ENCODE peak calls at places on chromosomes 11 and 22, in four cellular contexts. One of them, this sample, is unnamed.

GRCh38 chr11:108672113-108672512 is 7.2 kb downstream of the DDX10 start:
- DNase-seq in IMR-90: peak
- DNase-seq in heart left ventricle: peak
- DNase-seq in adrenal gland: peak
- DNase-seq in this sample: peak

GRCh38 chr11:71294846-71295600 is 42.6 kb upstream of the SHANK2 start:
- DNase-seq in IMR-90: no peak
- DNase-seq in heart left ventricle: no peak
- DNase-seq in adrenal gland: no peak
- DNase-seq in this sample: no peak

GRCh38 chr11:46896719-46897406 is 21.5 kb downstream of the LRP4 start:
- DNase-seq in heart left ventricle: no peak
- DNase-seq in adrenal gland: no peak
- DNase-seq in IMR-90: peak
- DNase-seq in this sample: no peak

GRCh38 chr11:104830080-104830479 is 68.2 kb downstream of the CASP12 start:
- DNase-seq in IMR-90: peak
- DNase-seq in adrenal gland: no peak
- DNase-seq in heart left ventricle: no peak
- DNase-seq in this sample: no peak

GRCh38 chr22:18096823-18097222 is 13.8 kb upstream of the TUBA8 start:
- DNase-seq in heart left ventricle: no peak
- DNase-seq in adrenal gland: no peak
- DNase-seq in IMR-90: no peak
- DNase-seq in this sample: no peak

GRCh38 chr11:10375280-10376048 is 70.6 kb downstream of the ADM start:
- DNase-seq in heart left ventricle: no peak
- DNase-seq in adrenal gland: no peak
- DNase-seq in IMR-90: peak
- DNase-seq in this sample: no peak

GRCh38 chr11:2099523-2100316 is 39.5 kb downstream of the IGF2 start:
- DNase-seq in IMR-90: no peak
- DNase-seq in adrenal gland: peak
- DNase-seq in heart left ventricle: peak
- DNase-seq in this sample: peak

GRCh38 chr22:34696557-34696956 is 369.4 kb upstream of the ISX start:
- DNase-seq in IMR-90: no peak
- DNase-seq in adrenal gland: no peak
- DNase-seq in heart left ventricle: no peak
- DNase-seq in this sample: no peak

GRCh38 chr11:92978226-92979111 is 9.0 kb downstream of the MTNR1B start:
- DNase-seq in adrenal gland: no peak
- DNase-seq in IMR-90: peak
- DNase-seq in heart left ventricle: peak
- DNase-seq in this sample: no peak

GRCh38 chr11:112304914-112305313 is 44.3 kb upstream of the PLET1 start:
- DNase-seq in IMR-90: no peak
- DNase-seq in adrenal gland: no peak
- DNase-seq in heart left ventricle: no peak
- DNase-seq in this sample: no peak

GRCh38 chr11:112310867-112311266 is 50.2 kb upstream of the PLET1 start:
- DNase-seq in IMR-90: no peak
- DNase-seq in heart left ventricle: no peak
- DNase-seq in adrenal gland: no peak
- DNase-seq in this sample: no peak

GRCh38 chr11:112307617-112308016 is 47.0 kb upstream of the PLET1 start:
- DNase-seq in IMR-90: no peak
- DNase-seq in heart left ventricle: no peak
- DNase-seq in adrenal gland: no peak
- DNase-seq in this sample: no peak

GRCh38 chr11:112310414-112310813 is 49.8 kb upstream of the PLET1 start:
- DNase-seq in adrenal gland: no peak
- DNase-seq in IMR-90: peak
- DNase-seq in heart left ventricle: no peak
- DNase-seq in this sample: no peak

DNA sequence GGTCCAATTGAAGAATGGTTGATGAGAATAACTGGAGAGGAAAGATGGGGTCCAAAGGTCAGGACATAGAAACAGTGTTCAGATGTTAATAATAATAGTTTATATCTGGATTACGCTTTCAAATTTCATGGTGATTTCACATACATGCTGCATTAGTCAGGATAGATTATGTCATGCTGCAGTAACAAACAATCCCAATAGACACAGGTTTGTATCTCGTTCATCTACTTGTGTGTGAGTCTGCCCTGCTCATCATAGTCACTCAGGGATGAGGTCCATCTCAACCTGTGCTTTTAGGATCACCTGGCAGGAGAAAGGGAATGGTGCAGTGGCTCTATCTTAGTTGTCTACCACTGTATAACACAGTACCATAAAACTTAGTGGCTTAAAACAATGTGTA is 48.0 kb upstream of the PLET1 start:
- DNase-seq in adrenal gland: no peak
- DNase-seq in IMR-90: no peak
- DNase-seq in heart left ventricle: no peak
- DNase-seq in this sample: no peak
- TF ChIP-seq POLR2A in adrenal gland: no peak
- TF ChIP-seq POLR2A in IMR-90: no peak
- TF ChIP-seq POLR2A in heart left ventricle: no peak
- TF ChIP-seq POLR2A in this sample: no peak

DNA sequence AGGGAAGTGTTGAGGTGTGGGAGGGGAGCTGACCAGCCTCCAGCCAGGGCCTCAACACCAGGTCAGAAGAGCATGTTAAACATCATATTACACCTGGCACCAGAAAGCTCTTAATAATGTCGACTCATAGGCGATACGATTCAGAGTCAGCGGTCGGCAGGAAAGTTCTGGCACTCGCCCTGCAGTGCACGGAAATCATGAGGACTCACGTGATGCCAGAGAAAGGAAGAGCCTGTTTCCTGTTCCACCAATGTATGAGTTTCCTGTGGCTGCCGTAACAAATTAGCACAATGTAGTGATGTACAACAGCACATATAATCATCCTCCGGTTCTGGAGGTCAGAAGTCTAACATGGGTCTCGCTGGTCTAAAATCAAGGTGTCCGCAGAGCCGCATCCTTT is 198.8 kb downstream of the BARX2 start:
- DNase-seq in heart left ventricle: no peak
- DNase-seq in adrenal gland: no peak
- DNase-seq in IMR-90: no peak
- DNase-seq in this sample: no peak
- TF ChIP-seq POLR2A in heart left ventricle: no peak
- TF ChIP-seq POLR2A in adrenal gland: no peak
- TF ChIP-seq POLR2A in IMR-90: no peak
- TF ChIP-seq POLR2A in this sample: no peak

GRCh38 chr11:86636275-86636674 is 36.1 kb downstream of the ME3 start:
- DNase-seq in heart left ventricle: no peak
- DNase-seq in adrenal gland: no peak
- DNase-seq in IMR-90: peak
- DNase-seq in this sample: no peak
- TF ChIP-seq POLR2A in heart left ventricle: no peak
- TF ChIP-seq POLR2A in adrenal gland: no peak
- TF ChIP-seq POLR2A in IMR-90: no peak
- TF ChIP-seq POLR2A in this sample: no peak

GRCh38 chr11:77589181-77589520 is 602 bp upstream of the AQP11 start:
- DNase-seq in heart left ventricle: no peak
- DNase-seq in IMR-90: no peak
- DNase-seq in adrenal gland: no peak
- DNase-seq in this sample: no peak

GRCh38 chr11:77592727-77593126 is 3.0 kb downstream of the AQP11 start:
- DNase-seq in heart left ventricle: no peak
- DNase-seq in adrenal gland: no peak
- DNase-seq in IMR-90: no peak
- DNase-seq in this sample: no peak

GRCh38 chr11:77593883-77594282 is 4.1 kb downstream of the AQP11 start:
- DNase-seq in IMR-90: no peak
- DNase-seq in adrenal gland: no peak
- DNase-seq in heart left ventricle: no peak
- DNase-seq in this sample: no peak

GRCh38 chr11:77589521-77590193 is at the start of gene AQP11:
- DNase-seq in heart left ventricle: peak
- DNase-seq in adrenal gland: peak
- DNase-seq in IMR-90: peak
- DNase-seq in this sample: peak

GRCh38 chr11:77590194-77590591 is 440 bp downstream of the AQP11 start:
- DNase-seq in adrenal gland: peak
- DNase-seq in IMR-90: peak
- DNase-seq in heart left ventricle: peak
- DNase-seq in this sample: peak
- TF ChIP-seq POLR2A in adrenal gland: no peak
- TF ChIP-seq POLR2A in IMR-90: no peak
- TF ChIP-seq POLR2A in heart left ventricle: no peak
- TF ChIP-seq POLR2A in this sample: no peak

GRCh38 chr11:66976925-66977324 is 1.8 kb downstream of the C11orf86 start:
- DNase-seq in heart left ventricle: no peak
- DNase-seq in IMR-90: no peak
- DNase-seq in adrenal gland: no peak
- DNase-seq in this sample: no peak

GRCh38 chr11:66975403-66976047 is 421 bp downstream of the C11orf86 start:
- DNase-seq in heart left ventricle: no peak
- DNase-seq in IMR-90: no peak
- DNase-seq in adrenal gland: no peak
- DNase-seq in this sample: no peak

GRCh38 chr11:66976048-66976467 is 954 bp downstream of the C11orf86 start:
- DNase-seq in IMR-90: no peak
- DNase-seq in heart left ventricle: no peak
- DNase-seq in adrenal gland: no peak
- DNase-seq in this sample: no peak

GRCh38 chr11:66973956-66974585 is 1.0 kb upstream of the C11orf86 start:
- DNase-seq in IMR-90: no peak
- DNase-seq in heart left ventricle: no peak
- DNase-seq in adrenal gland: peak
- DNase-seq in this sample: no peak

DNA sequence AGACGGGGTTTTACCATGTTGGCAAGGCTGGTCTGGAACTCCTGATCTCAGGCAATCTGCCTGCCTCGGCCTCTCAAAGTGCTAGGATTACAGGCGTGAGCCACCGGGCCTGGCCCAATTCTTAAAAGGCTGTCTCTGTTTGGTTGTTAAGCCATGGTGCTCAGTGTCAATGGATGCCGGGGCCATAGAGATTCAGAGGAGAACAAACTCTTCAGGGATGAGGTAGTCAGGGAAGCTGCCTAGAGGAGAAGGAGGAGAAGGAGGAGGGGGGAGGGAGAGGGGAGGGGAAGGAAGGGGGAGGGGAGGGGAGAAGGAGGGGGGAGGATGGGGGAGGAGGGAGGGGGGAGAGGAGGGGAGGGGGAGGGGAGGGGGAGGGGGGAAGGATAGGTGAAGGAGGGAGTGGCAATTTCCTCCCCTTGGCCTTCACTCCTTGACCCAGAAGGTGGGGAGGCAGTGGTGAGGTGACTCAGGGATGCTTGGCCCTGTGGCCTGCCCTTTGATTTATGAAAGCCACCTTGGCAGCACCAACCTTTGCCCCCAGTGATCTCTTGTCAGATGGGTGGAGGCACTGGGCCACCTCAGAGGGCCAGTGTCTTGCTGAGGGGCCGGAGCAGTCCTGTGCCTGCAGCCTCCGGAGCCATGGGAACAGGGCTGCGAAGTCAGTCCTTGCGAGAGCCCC is at the start of gene C11orf86:
- DNase-seq in adrenal gland: no peak
- DNase-seq in IMR-90: no peak
- DNase-seq in heart left ventricle: no peak
- DNase-seq in this sample: no peak
- TF ChIP-seq POLR2A in adrenal gland: no peak
- TF ChIP-seq POLR2A in IMR-90: no peak
- TF ChIP-seq POLR2A in heart left ventricle: no peak
- TF ChIP-seq POLR2A in this sample: no peak

This sample was measured in testis.